ENCODE peak calls at places on chromosomes 2 and 18, in six cellular contexts. G is NCI-H2029; K is CD4-positive, CD25-positive, alpha-beta regulatory T cell; N is memory B cell; L is T-cell; W is activated T-helper 1 cell treated with anti-CD3 and anti-CD28 coated beads, Interleukin-12 subunit alpha, Interleukin-12 subunit beta, Interleukin-2, Interleukin-4 antibody, amounts not matched to agents 30 ng/mL and 10 ng/mL and 1 ng/mL, durations not matched to agents 14 hours and 24 hours and 36 hours. M is an unnamed sample.

GRCh38 chr2:23482607-23483006 is 97.6 kb downstream of the KLHL29 start:
- DNase-seq in N (no peak), G (no peak), W (no peak), K (no peak), L (no peak), M (no peak)

GRCh38 chr2:189086710-189087109 is 92.9 kb downstream of the COL5A2 start:
- DNase-seq in N (no peak), K (no peak), L (no peak), W (no peak), G (no peak), M (no peak)

GRCh38 chr2:105515581-105516415 is 116.9 kb upstream of the FHL2 start:
- DNase-seq in N (no peak), K (no peak), W (no peak), L (no peak), G (peak; percentile 49), M (no peak)

GRCh38 chr2:239264838-239265651 is 135.8 kb downstream of the HDAC4 start:
- DNase-seq in W (peak; percentile 74), K (peak; percentile 61), N (no peak), L (peak; percentile 66), G (no peak), M (peak; percentile 80)

GRCh38 chr2:69916151-69916550 is 1.2 kb downstream of the MXD1 start:
- DNase-seq in N (no peak), K (no peak), G (no peak), L (no peak), W (no peak), M (no peak)

GRCh38 chr2:175430236-175430635 is 248.7 kb upstream of the ATP5MC3 start:
- DNase-seq in W (no peak), L (no peak), K (no peak), N (no peak), G (no peak), M (no peak)

GRCh38 chr2:204964413-204964812 is 419.1 kb downstream of the PARD3B start:
- DNase-seq in W (no peak), G (no peak), K (no peak), L (no peak), N (no peak), M (no peak)

GRCh38 chr2:120483355-120483754 is 137.4 kb downstream of the INHBB start:
- DNase-seq in K (no peak), W (no peak), N (no peak), G (no peak), L (no peak), M (no peak)

GRCh38 chr2:29655391-29656086 is 265.8 kb downstream of the ALK start:
- DNase-seq in L (no peak), W (no peak), G (no peak), N (no peak), K (no peak), M (no peak)

GRCh38 chr2:8677646-8678592 is 3.9 kb upstream of the ID2 start:
- DNase-seq in W (no peak), K (no peak), N (peak; percentile 30), L (peak; percentile 30), G (peak; percentile 85), M (peak; percentile 52)

GRCh38 chr18:13406770-13407169 is 188.2 kb downstream of the LDLRAD4 start:
- DNase-seq in N (no peak), G (no peak), K (no peak), W (no peak), L (no peak), M (no peak)

GRCh38 chr2:172084484-172084733 is 898 bp upstream of the DLX1 start:
- DNase-seq in K (no peak), N (no peak), G (no peak), L (no peak), W (no peak), M (no peak)

GRCh38 chr2:43420310-43420903 is 175.4 kb downstream of the THADA start:
- DNase-seq in G (no peak), N (no peak), L (no peak), K (no peak), W (no peak), M (no peak)

GRCh38 chr18:51425889-51426288 is 228.4 kb upstream of the MEX3C start:
- DNase-seq in L (no peak), N (no peak), W (no peak), K (no peak), G (no peak), M (no peak)

GRCh38 chr18:34890486-34891085 is 150.6 kb upstream of the MAPRE2 start:
- DNase-seq in N (no peak), L (no peak), W (no peak), G (no peak), K (no peak), M (no peak)

GRCh38 chr2:69309336-69310048 is 77.5 kb downstream of the GFPT1 start:
- DNase-seq in W (no peak), K (no peak), N (no peak), G (peak; percentile 62), L (no peak), M (no peak)

GRCh38 chr2:26174691-26175181 is 1.8 kb downstream of the GAREM2 start:
- DNase-seq in K (no peak), N (no peak), G (no peak), L (no peak), W (no peak), M (no peak)

GRCh38 chr2:9238927-9239326 is 32.3 kb downstream of the ASAP2 start:
- DNase-seq in W (no peak), L (no peak), G (no peak), N (no peak), K (no peak), M (no peak)

GRCh38 chr2:165406053-165406628 is 63.4 kb upstream of the CSRNP3 start:
- DNase-seq in K (no peak), N (no peak), L (no peak), W (no peak), G (no peak), M (no peak)

GRCh38 chr2:205712508-205712907 is 30.2 kb downstream of the NRP2 start:
- DNase-seq in L (no peak), G (no peak), N (no peak), W (no peak), K (no peak), M (no peak)

GRCh38 chr2:215435809-215436704 is at the start of gene FN1:
- DNase-seq in W (peak; percentile 54), N (peak; percentile 45), G (peak; percentile 15), L (peak; percentile 37), K (peak; percentile 36), M (peak; percentile 74)

GRCh38 chr2:165357758-165358157 is 111.7 kb upstream of the CSRNP3 start:
- DNase-seq in K (no peak), W (no peak), G (no peak), N (no peak), L (no peak), M (no peak)